ENCODE peak calls at places on chromosomes 3 and 15, in five cellular contexts. One of them, this sample, is unnamed. For H3K4me1, the result is how much of the 10 kb centered on the place peaks cover.

GRCh38 chr3:194271459-194272035 is 79.6 kb downstream of the CPN2 start:
- DNase-seq in MM.1S: no peak
- DNase-seq in sigmoid colon: no peak
- DNase-seq in stomach: no peak
- DNase-seq in heart left ventricle: no peak
- DNase-seq in this sample: no peak

GRCh38 chr3:157317895-157318294 is 118.8 kb upstream of the PTX3 start:
- DNase-seq in MM.1S: no peak
- DNase-seq in sigmoid colon: no peak
- DNase-seq in stomach: no peak
- DNase-seq in heart left ventricle: no peak
- DNase-seq in this sample: no peak

GRCh38 chr3:181457190-181457589 is 254.5 kb upstream of the SOX2 start:
- DNase-seq in MM.1S: no peak
- DNase-seq in sigmoid colon: peak
- DNase-seq in stomach: no peak
- DNase-seq in heart left ventricle: no peak
- DNase-seq in this sample: no peak

GRCh38 chr15:88661041-88661765 is 22.4 kb downstream of the ISG20 start:
- DNase-seq in MM.1S: no peak
- DNase-seq in sigmoid colon: peak
- DNase-seq in stomach: no peak
- DNase-seq in heart left ventricle: no peak
- DNase-seq in this sample: peak

GRCh38 chr3:109071349-109072142 is 46.4 kb downstream of the MORC1 start:
- DNase-seq in MM.1S: peak
- DNase-seq in sigmoid colon: no peak
- DNase-seq in stomach: peak
- DNase-seq in heart left ventricle: no peak
- DNase-seq in this sample: no peak

GRCh38 chr3:178097576-178097975 is 438.7 kb upstream of the KCNMB2 start:
- DNase-seq in MM.1S: no peak
- DNase-seq in sigmoid colon: no peak
- DNase-seq in stomach: no peak
- DNase-seq in heart left ventricle: peak
- DNase-seq in this sample: no peak

GRCh38 chr3:107710851-107711250 is 188.1 kb downstream of the BBX start:
- DNase-seq in MM.1S: no peak
- DNase-seq in sigmoid colon: peak
- DNase-seq in stomach: no peak
- DNase-seq in heart left ventricle: peak
- DNase-seq in this sample: peak

GRCh38 chr3:133944181-133944580 is 48.5 kb upstream of the RAB6B start:
- DNase-seq in MM.1S: no peak
- DNase-seq in sigmoid colon: peak
- DNase-seq in stomach: no peak
- DNase-seq in heart left ventricle: no peak
- DNase-seq in this sample: no peak

GRCh38 chr3:60919296-60919695 is 332.0 kb downstream of the FHIT start:
- DNase-seq in MM.1S: no peak
- DNase-seq in sigmoid colon: no peak
- DNase-seq in stomach: no peak
- DNase-seq in heart left ventricle: no peak
- DNase-seq in this sample: no peak

GRCh38 chr15:69834756-69835155 is 263.0 kb downstream of the TLE3 start:
- DNase-seq in MM.1S: no peak
- DNase-seq in sigmoid colon: no peak
- DNase-seq in stomach: no peak
- DNase-seq in heart left ventricle: no peak
- DNase-seq in this sample: no peak

GRCh38 chr3:29937185-29937584 is 656.3 kb downstream of the RBMS3 start:
- DNase-seq in MM.1S: no peak
- DNase-seq in sigmoid colon: no peak
- DNase-seq in stomach: no peak
- DNase-seq in heart left ventricle: no peak
- DNase-seq in this sample: no peak

GRCh38 chr3:183775781-183776180 is 49.6 kb downstream of the MAP6D1 start:
- DNase-seq in MM.1S: no peak
- DNase-seq in sigmoid colon: no peak
- DNase-seq in stomach: no peak
- DNase-seq in heart left ventricle: peak
- DNase-seq in this sample: no peak

GRCh38 chr3:126955004-126955790 is 27.7 kb upstream of the PLXNA1 start:
- DNase-seq in MM.1S: no peak
- DNase-seq in sigmoid colon: peak
- DNase-seq in stomach: no peak
- DNase-seq in heart left ventricle: peak
- DNase-seq in this sample: no peak

GRCh38 chr3:195868866-195869412 is 39.4 kb downstream of the TNK2 start:
- DNase-seq in MM.1S: no peak
- DNase-seq in sigmoid colon: peak
- DNase-seq in stomach: no peak
- DNase-seq in heart left ventricle: no peak
- DNase-seq in this sample: no peak

GRCh38 chr15:87570186-87570585 is 686.4 kb downstream of the NTRK3 start:
- DNase-seq in MM.1S: peak
- DNase-seq in sigmoid colon: no peak
- DNase-seq in stomach: no peak
- DNase-seq in heart left ventricle: no peak
- DNase-seq in this sample: no peak

GRCh38 chr15:84079885-84080777 is 155.4 kb upstream of the GOLGA6L4 start:
- DNase-seq in MM.1S: peak
- DNase-seq in sigmoid colon: peak
- DNase-seq in stomach: peak
- DNase-seq in heart left ventricle: peak
- DNase-seq in this sample: no peak

GRCh38 chr3:152400912-152401311 is 132.2 kb downstream of the MBNL1 start:
- DNase-seq in MM.1S: no peak
- DNase-seq in sigmoid colon: no peak
- DNase-seq in stomach: no peak
- DNase-seq in heart left ventricle: no peak
- DNase-seq in this sample: no peak

GRCh38 chr3:49104427-49105291 is at the start of gene QARS1:
- DNase-seq in MM.1S: peak
- DNase-seq in sigmoid colon: peak
- DNase-seq in stomach: peak
- DNase-seq in heart left ventricle: peak
- DNase-seq in this sample: peak

GRCh38 chr15:67076147-67076843 is 10.9 kb downstream of the SMAD3 start:
- DNase-seq in MM.1S: no peak
- DNase-seq in sigmoid colon: no peak
- DNase-seq in stomach: peak
- DNase-seq in heart left ventricle: peak
- DNase-seq in this sample: no peak

GRCh38 chr15:55222588-55222987 is 25.8 kb upstream of the RSL24D1 start:
- DNase-seq in MM.1S: peak
- DNase-seq in sigmoid colon: no peak
- DNase-seq in stomach: no peak
- DNase-seq in heart left ventricle: no peak
- DNase-seq in this sample: no peak

GRCh38 chr3:57152150-57152549 is 13.0 kb downstream of the IL17RD start:
- DNase-seq in MM.1S: no peak
- DNase-seq in sigmoid colon: no peak
- DNase-seq in stomach: no peak
- DNase-seq in heart left ventricle: no peak
- DNase-seq in this sample: no peak

GRCh38 chr3:78907367-78907766 is 860.4 kb downstream of the ROBO1 start:
- DNase-seq in MM.1S: no peak
- DNase-seq in sigmoid colon: no peak
- DNase-seq in stomach: no peak
- DNase-seq in heart left ventricle: no peak
- DNase-seq in this sample: no peak

GRCh38 chr15:62453979-62454378 is 288.9 kb upstream of the C2CD4B start:
- DNase-seq in MM.1S: no peak
- DNase-seq in sigmoid colon: peak
- DNase-seq in stomach: no peak
- DNase-seq in heart left ventricle: no peak
- DNase-seq in this sample: no peak

GRCh38 chr3:67578416-67578815 is 76.0 kb downstream of the SUCLG2 start:
- DNase-seq in MM.1S: no peak
- DNase-seq in sigmoid colon: no peak
- DNase-seq in stomach: no peak
- DNase-seq in heart left ventricle: no peak
- DNase-seq in this sample: no peak

GRCh38 chr3:28308196-28308595 is 40.3 kb upstream of the ZCWPW2 start:
- DNase-seq in MM.1S: no peak
- DNase-seq in sigmoid colon: no peak
- DNase-seq in stomach: no peak
- DNase-seq in heart left ventricle: no peak
- DNase-seq in this sample: no peak

GRCh38 chr15:45457215-45457614 is 65.3 kb downstream of the SLC30A4 start:
- DNase-seq in MM.1S: no peak
- DNase-seq in sigmoid colon: no peak
- DNase-seq in stomach: no peak
- DNase-seq in heart left ventricle: no peak
- DNase-seq in this sample: no peak

GRCh38 chr3:136982520-136983138 is 24.8 kb downstream of the IL20RB start:
- DNase-seq in MM.1S: no peak
- DNase-seq in sigmoid colon: no peak
- DNase-seq in stomach: no peak
- DNase-seq in heart left ventricle: no peak
- DNase-seq in this sample: no peak

GRCh38 chr3:126106336-126107202 is 22.6 kb upstream of the SLC41A3 start:
- DNase-seq in MM.1S: no peak
- DNase-seq in sigmoid colon: peak
- DNase-seq in stomach: no peak
- DNase-seq in heart left ventricle: no peak
- DNase-seq in this sample: no peak

GRCh38 chr15:75069301-75069925 is 46.0 kb downstream of the PPCDC start:
- DNase-seq in MM.1S: peak
- DNase-seq in sigmoid colon: no peak
- DNase-seq in stomach: no peak
- DNase-seq in heart left ventricle: no peak
- DNase-seq in this sample: no peak

GRCh38 chr15:69415381-69415780 is 1.2 kb downstream of the KIF23 start:
- DNase-seq in MM.1S: no peak
- DNase-seq in sigmoid colon: no peak
- DNase-seq in stomach: no peak
- DNase-seq in heart left ventricle: no peak
- DNase-seq in this sample: no peak

DNA sequence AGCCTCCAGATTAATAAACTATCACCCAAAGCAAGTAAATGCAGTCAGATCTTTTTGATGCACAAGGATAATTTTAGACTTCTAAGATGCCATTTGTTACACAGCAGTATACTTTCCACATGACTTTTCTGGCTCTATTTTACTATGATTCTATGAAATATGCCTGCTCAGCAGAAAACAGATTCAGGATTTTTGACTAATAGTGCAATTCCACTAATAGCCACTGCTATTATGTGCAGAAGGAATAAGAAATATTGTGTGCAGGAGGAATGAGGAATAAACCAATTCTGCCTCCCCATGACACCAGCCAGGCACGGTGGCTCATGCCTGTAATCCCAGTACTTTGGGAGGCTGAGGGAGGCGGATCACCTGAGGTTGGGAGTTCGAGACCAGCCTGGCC is 11.5 kb upstream of the SPPL2A start:
- DNase-seq in MM.1S: no peak
- DNase-seq in sigmoid colon: no peak
- DNase-seq in stomach: no peak
- DNase-seq in heart left ventricle: no peak
- DNase-seq in this sample: no peak
- TF ChIP-seq CTCF in MM.1S: no peak
- TF ChIP-seq CTCF in sigmoid colon: no peak
- TF ChIP-seq CTCF in stomach: no peak
- TF ChIP-seq CTCF in heart left ventricle: no peak
- TF ChIP-seq CTCF in this sample: no peak

DNA sequence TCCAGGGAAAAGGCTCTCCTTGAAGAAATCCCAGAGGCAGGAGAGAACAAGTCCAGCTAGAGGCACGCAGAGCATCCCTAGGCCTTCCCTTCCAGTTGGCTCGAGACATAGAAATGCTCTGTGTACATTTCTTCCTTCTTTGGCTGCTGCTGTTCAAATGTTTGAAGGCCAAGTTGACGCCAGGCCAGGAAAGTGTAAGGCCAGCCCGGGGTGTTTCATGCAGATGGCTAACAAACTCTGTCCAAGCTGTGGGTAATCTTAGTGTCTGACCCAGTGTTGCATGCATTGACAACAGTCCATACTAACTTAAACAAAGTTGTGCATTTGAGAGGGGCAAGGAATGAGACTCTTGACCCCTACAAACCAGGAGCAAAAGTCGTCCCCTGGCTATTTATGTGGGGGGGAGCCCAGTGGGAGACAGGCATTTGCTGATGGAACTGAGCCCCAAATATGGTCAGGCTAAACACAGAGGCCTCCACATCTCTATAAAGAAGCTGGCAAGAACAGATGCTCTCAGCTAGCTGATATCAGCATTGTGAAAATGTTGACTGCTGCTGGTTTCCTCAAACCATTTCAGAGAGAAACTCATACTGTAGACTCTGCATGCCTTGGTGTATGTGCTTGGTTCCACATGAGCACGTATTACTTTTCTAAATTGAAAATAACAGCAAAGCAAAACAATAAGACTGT is 139.5 kb downstream of the ADAMTS9 start:
- DNase-seq in MM.1S: no peak
- DNase-seq in sigmoid colon: peak
- DNase-seq in stomach: peak
- DNase-seq in heart left ventricle: peak
- DNase-seq in this sample: peak
- H3K4me1 ChIP-seq in MM.1S: under half
- H3K4me1 ChIP-seq in sigmoid colon: under half
- H3K4me1 ChIP-seq in stomach: under half
- H3K4me1 ChIP-seq in heart left ventricle: under half
- H3K4me1 ChIP-seq in this sample: under half

DNA sequence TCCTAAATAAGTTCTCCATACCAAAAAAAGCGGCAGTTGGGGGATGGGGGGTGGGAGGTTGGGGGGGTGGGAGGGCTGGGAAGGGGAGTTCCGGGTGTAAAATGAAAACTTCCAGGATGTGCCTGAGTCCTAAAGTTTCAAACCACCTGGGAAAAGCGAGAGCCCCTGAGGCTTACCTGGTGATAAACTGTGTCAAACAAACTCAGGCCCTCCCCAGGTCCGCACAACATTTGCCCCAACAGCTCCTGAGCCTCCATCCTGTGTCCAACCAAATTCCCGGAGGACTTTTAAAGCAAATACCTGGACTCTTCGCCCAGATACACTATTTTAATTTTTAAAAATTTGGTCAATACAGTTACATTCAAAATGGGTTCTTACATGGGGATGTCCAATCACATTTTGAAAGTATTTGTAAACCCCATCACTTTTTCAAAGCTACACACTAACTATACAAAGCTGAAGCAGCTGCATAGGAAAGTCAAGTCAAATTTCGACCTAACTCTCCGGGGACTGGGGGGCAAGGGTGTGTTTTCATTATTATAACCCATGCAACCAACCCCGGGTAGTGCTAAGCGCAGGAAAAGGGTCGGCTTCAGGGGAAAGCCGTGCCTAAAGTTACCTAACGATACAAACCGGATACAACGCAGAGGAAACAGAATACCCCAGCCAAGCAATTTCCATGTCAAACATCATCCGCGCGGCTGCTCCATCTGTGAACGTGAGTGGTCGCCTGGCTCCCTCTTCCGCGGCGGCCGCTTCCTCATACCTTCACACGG is 680 bp upstream of the FOXB1 start:
- DNase-seq in MM.1S: no peak
- DNase-seq in sigmoid colon: no peak
- DNase-seq in stomach: no peak
- DNase-seq in heart left ventricle: no peak
- DNase-seq in this sample: no peak
- H3K4me3 ChIP-seq in MM.1S: no peak
- H3K4me3 ChIP-seq in sigmoid colon: no peak
- H3K4me3 ChIP-seq in stomach: peak
- H3K4me3 ChIP-seq in heart left ventricle: no peak
- H3K4me3 ChIP-seq in this sample: no peak

GRCh38 chr3:127959873-127960272 is 44.8 kb downstream of the KBTBD12 start:
- DNase-seq in MM.1S: no peak
- DNase-seq in sigmoid colon: no peak
- DNase-seq in stomach: peak
- DNase-seq in heart left ventricle: peak
- DNase-seq in this sample: no peak
- TF ChIP-seq CTCF in MM.1S: peak
- TF ChIP-seq CTCF in sigmoid colon: no peak
- TF ChIP-seq CTCF in stomach: no peak
- TF ChIP-seq CTCF in heart left ventricle: peak
- TF ChIP-seq CTCF in this sample: peak

This sample was measured in lung.